ENCODE peak calls at places on chromosomes 16 and 17, in six cellular contexts. R, L, E, I, H and W are unnamed samples.

GRCh38 chr17:22464041-22464440 is 771.7 kb downstream of the KCNJ18 start:
- DNase-seq in R (no peak), E (no peak), H (no peak), I (no peak), L (no peak), W (no peak)

GRCh38 chr16:29710227-29711219 is 31.5 kb downstream of the QPRT start:
- DNase-seq in R (peak), I (peak), H (no peak), E (peak), L (peak), W (no peak)

GRCh38 chr17:28871056-28871579 is 16.3 kb downstream of the ERAL1 start:
- DNase-seq in H (no peak), L (no peak), I (peak), R (no peak), E (no peak), W (no peak)

GRCh38 chr17:40179923-40180659 is 2.8 kb downstream of the RAPGEFL1 start:
- DNase-seq in E (no peak), R (no peak), L (no peak), I (no peak), H (no peak), W (no peak)

GRCh38 chr17:42653179-42654124 is 5.6 kb upstream of the TUBG2 start:
- DNase-seq in I (no peak), R (no peak), H (no peak), E (no peak), L (no peak), W (no peak)

GRCh38 chr17:60577147-60577925 is 22.7 kb upstream of the PPM1D start:
- DNase-seq in E (no peak), L (no peak), H (no peak), R (no peak), I (no peak), W (no peak)

GRCh38 chr17:82285141-82285540 is 11.6 kb upstream of the CSNK1D start:
- DNase-seq in H (no peak), R (no peak), I (no peak), E (no peak), L (no peak), W (no peak)

GRCh38 chr17:70365098-70365583 is 195.8 kb downstream of the KCNJ2 start:
- DNase-seq in E (no peak), L (no peak), R (no peak), H (no peak), I (no peak), W (no peak)

GRCh38 chr16:81833751-81834150 is 54.7 kb downstream of the PLCG2 start:
- DNase-seq in H (no peak), R (no peak), L (no peak), I (no peak), E (no peak), W (no peak)

GRCh38 chr17:17842111-17842876 is 5.5 kb upstream of the SREBF1 start:
- DNase-seq in L (no peak), R (no peak), E (no peak), H (no peak), I (no peak), W (no peak)

GRCh38 chr17:30824002-30824355 is 513 bp downstream of the CRLF3 start:
- DNase-seq in H (peak), L (peak), E (no peak), I (no peak), R (no peak), W (peak)

GRCh38 chr16:85718682-85719081 is 29.9 kb upstream of the GINS2 start:
- DNase-seq in I (no peak), E (no peak), H (no peak), L (no peak), R (no peak), W (no peak)

GRCh38 chr16:78446486-78446885 is 347.0 kb downstream of the WWOX start:
- DNase-seq in L (peak), I (no peak), E (no peak), R (no peak), H (no peak), W (no peak)

GRCh38 chr17:7109461-7110322 is 4.9 kb downstream of the ASGR2 start:
- DNase-seq in E (no peak), I (no peak), R (no peak), L (no peak), H (no peak), W (no peak)

GRCh38 chr16:29815793-29816693 is at the start of gene PAGR1:
- DNase-seq in E (peak), R (peak), L (peak), I (peak), H (peak), W (peak)

GRCh38 chr16:85720319-85720637 is 30.6 kb downstream of the C16orf74 start:
- DNase-seq in R (no peak), E (no peak), H (no peak), I (no peak), L (peak), W (no peak)

GRCh38 chr17:77423589-77424451 is 283.1 kb downstream of the SEC14L1 start:
- DNase-seq in I (no peak), E (no peak), L (no peak), R (no peak), H (peak), W (no peak)

GRCh38 chr17:673200-673681 is 41.4 kb downstream of the VPS53 start:
- DNase-seq in L (no peak), H (no peak), I (no peak), R (no peak), E (no peak), W (no peak)

GRCh38 chr17:8862213-8863056 is 5.0 kb downstream of the PIK3R6 start:
- DNase-seq in I (no peak), L (no peak), E (no peak), H (no peak), R (no peak), W (no peak)

GRCh38 chr17:16190703-16191360 is 24.5 kb downstream of the NCOR1 start:
- DNase-seq in H (no peak), L (no peak), E (no peak), R (no peak), I (no peak), W (no peak)